ENCODE peak calls at places on chromosomes 13 and 19, in six cellular contexts. M is pancreas; D is activated CD4-positive, alpha-beta memory T cell treated with anti-CD3 and anti-CD28 coated beads, Interleukin-2, amount 10 ng/mL, durations not matched to agents 7 days and 5 days; J is foreskin melanocyte; T is aorta; L is stimulated activated CD8-positive, alpha-beta memory T cell treated with anti-CD3 and anti-CD28 coated beads, Interleukin-2, amount 100 ng/mL, for 1 hour. I is an unnamed sample.

GRCh38 chr13:85970727-85971126 is 171.5 kb upstream of the SLITRK6 start:
- DNase-seq in L (no peak), J (peak; percentile 11), D (no peak), T (no peak), M (no peak), I (no peak)

GRCh38 chr13:64007334-64007733 is 2591.7 kb upstream of the PCDH20 start:
- DNase-seq in L (no peak), T (no peak), D (no peak), J (no peak), M (no peak), I (no peak)

GRCh38 chr13:22110368-22110767 is 439.5 kb downstream of the FGF9 start:
- DNase-seq in M (peak; percentile 77), T (peak; percentile 90), J (no peak), D (no peak), L (no peak), I (no peak)

GRCh38 chr13:47549219-47549752 is 451.8 kb downstream of the SUCLA2 start:
- DNase-seq in J (no peak), T (no peak), M (no peak), D (no peak), L (no peak), I (no peak)

GRCh38 chr13:46728777-46729176 is 68.2 kb downstream of the ESD start:
- DNase-seq in L (no peak), T (no peak), M (no peak), D (no peak), J (no peak), I (no peak)

GRCh38 chr13:76725211-76725610 is 161.0 kb downstream of the KCTD12 start:
- DNase-seq in M (no peak), D (no peak), L (no peak), J (peak; percentile 20), T (no peak), I (no peak)

GRCh38 chr19:52981329-52981728 is 18.6 kb upstream of the ZNF816 start:
- DNase-seq in L (no peak), M (no peak), J (no peak), T (no peak), D (no peak), I (no peak)

GRCh38 chr13:94764576-94765321 is 52.4 kb upstream of the SOX21 start:
- DNase-seq in J (no peak), L (no peak), D (no peak), M (no peak), T (no peak), I (no peak)

GRCh38 chr19:4534836-4535658 is at the start of gene PLIN5:
- DNase-seq in M (peak; percentile 99), T (peak; percentile 89), L (no peak), D (no peak), J (peak; percentile 16), I (peak; percentile 76)

GRCh38 chr19:13181747-13182388 is 31.7 kb downstream of the IER2 start:
- DNase-seq in J (no peak), D (peak; percentile 20), M (peak; percentile 68), T (peak; percentile 86), L (no peak), I (no peak)